ENCODE peak calls at places on chromosomes 2 and 18, in eight cellular contexts. W is transverse colon, X is lower lobe of right lung, B is tibial artery, M is Karpas-422, E is SJSA1, P is Peyer's patch, F is HepG2. A is an unnamed sample. For H3K4me1, the result is how much of the 10 kb centered on the place peaks cover.

GRCh38 chr2:120312076-120312475 is 33.9 kb upstream of the INHBB start:
- DNase-seq in W (no peak), X (no peak), B (no peak), M (no peak), E (no peak), P (no peak), F (no peak), A (no peak)

GRCh38 chr18:57789759-57790158 is 13.4 kb downstream of the ATP8B1 start:
- DNase-seq in W (no peak), X (no peak), B (no peak), M (no peak), E (no peak), P (no peak), F (no peak), A (no peak)

GRCh38 chr2:230830428-230830827 is 34.3 kb upstream of the ITM2C start:
- DNase-seq in W (no peak), X (no peak), B (no peak), M (no peak), E (no peak), P (no peak), F (no peak), A (no peak)

GRCh38 chr2:180419212-180419611 is 412.1 kb upstream of the CWC22 start:
- DNase-seq in W (no peak), X (no peak), B (no peak), M (no peak), E (no peak), P (no peak), F (no peak), A (no peak)

GRCh38 chr2:64899081-64899865 is 89.9 kb upstream of the SLC1A4 start:
- DNase-seq in W (no peak), X (no peak), B (peak), M (no peak), E (no peak), P (no peak), F (no peak), A (peak)

GRCh38 chr2:120503793-120504571 is 158.0 kb downstream of the INHBB start:
- DNase-seq in W (no peak), X (no peak), B (peak), M (no peak), E (no peak), P (no peak), F (peak), A (peak)

GRCh38 chr2:44352510-44352909 is 8.8 kb downstream of the PREPL start:
- DNase-seq in W (no peak), X (no peak), B (no peak), M (no peak), E (no peak), P (no peak), F (no peak), A (no peak)

GRCh38 chr18:28288784-28289183 is 111.9 kb upstream of the CDH2 start:
- DNase-seq in W (no peak), X (no peak), B (no peak), M (no peak), E (no peak), P (no peak), F (no peak), A (no peak)

GRCh38 chr2:201093573-201093972 is 21.8 kb downstream of the NDUFB3 start:
- DNase-seq in W (no peak), X (no peak), B (no peak), M (no peak), E (no peak), P (no peak), F (no peak), A (no peak)

GRCh38 chr2:12979066-12979465 is 262.3 kb downstream of the TRIB2 start:
- DNase-seq in W (no peak), X (no peak), B (no peak), M (no peak), E (no peak), P (no peak), F (no peak), A (no peak)

GRCh38 chr2:231138699-231139098 is 13.9 kb upstream of the HTR2B start:
- DNase-seq in W (no peak), X (no peak), B (no peak), M (no peak), E (no peak), P (no peak), F (no peak), A (no peak)

GRCh38 chr2:74043345-74044329 is 58.9 kb downstream of the TET3 start:
- DNase-seq in W (no peak), X (no peak), B (no peak), M (no peak), E (no peak), P (no peak), F (peak), A (peak)

GRCh38 chr18:3250237-3251107 is 2.9 kb downstream of the MYL12A start:
- DNase-seq in W (no peak), X (no peak), B (no peak), M (no peak), E (peak), P (no peak), F (no peak), A (peak)

DNA sequence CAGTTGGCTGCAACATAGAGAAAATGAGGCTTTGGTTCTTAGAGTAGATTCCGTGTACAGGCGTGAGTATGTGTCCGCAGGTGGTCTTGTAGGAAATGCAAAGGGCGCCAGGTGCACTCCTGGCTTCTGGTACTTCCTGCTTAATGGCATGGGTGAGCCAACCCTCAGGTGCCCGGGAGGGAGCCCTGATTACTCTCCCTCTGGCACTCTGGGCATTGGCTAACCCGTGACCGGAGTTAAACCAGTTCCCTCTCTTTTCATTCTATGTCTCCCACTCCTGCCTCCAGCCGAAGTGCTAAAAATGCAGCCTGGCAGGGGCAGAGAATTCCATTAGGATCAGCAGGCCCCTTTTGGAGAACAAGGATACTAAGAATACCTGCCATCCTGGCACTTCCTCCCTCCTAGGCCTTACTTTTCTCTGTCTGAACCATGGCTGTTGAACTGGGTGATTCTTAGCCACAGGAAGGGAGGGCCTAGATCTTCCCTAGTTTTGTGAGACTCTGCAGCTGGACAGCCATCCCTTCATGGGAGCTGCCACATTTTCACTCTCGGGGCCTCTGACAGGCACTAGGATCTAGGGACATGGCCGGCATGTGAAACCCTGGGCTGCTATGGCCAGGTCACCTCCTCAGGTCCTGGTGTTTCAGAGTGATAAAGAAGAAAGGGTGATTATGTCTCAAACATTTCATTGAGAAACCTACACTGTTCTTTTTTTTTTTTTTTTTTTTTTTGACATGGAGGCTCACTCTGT is 6.5 kb downstream of the MERTK start:
- DNase-seq in W (no peak), X (no peak), B (no peak), M (no peak), E (no peak), P (no peak), F (no peak), A (no peak)
- H3K4me1 ChIP-seq in W (under half), X (half or more), B (half or more), M (under half), E (under half), P (under half), F (half or more), A (under half)

GRCh38 chr2:7102831-7103230 is 185.6 kb downstream of the RNF144A start:
- DNase-seq in W (no peak), X (no peak), B (no peak), M (no peak), E (no peak), P (no peak), F (no peak), A (no peak)
- H3K4me1 ChIP-seq in W (under half), X (under half), B (under half), M (under half), E (under half), P (under half), F (under half), A (under half)

DNA sequence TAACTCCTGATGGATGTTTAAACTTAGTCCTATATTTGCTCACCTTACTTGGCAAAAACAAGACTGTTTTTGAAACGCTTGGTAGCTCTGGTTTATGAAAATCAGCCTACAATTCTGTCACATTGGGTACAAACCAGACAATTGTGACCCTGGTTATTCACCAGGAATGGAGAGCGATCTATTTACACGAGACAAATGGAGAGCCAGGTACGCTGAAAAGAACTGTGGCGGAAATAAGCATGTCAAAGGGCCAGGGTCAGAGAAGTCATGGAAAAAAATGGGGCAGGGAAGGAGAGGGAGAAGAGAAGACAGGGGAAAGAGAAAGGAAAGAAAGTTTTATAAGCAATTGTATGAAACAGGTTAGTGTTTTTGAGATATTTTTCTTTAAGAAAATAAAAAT is 119.5 kb upstream of the ZFP36L2 start:
- DNase-seq in W (no peak), X (no peak), B (no peak), M (no peak), E (no peak), P (no peak), F (no peak), A (no peak)
- H3K4me1 ChIP-seq in W (half or more), X (under half), B (half or more), M (under half), E (half or more), P (under half), F (under half), A (under half)

GRCh38 chr2:46942891-46943626 is 27.5 kb upstream of the MCFD2 start:
- DNase-seq in W (no peak), X (no peak), B (no peak), M (no peak), E (no peak), P (peak), F (no peak), A (no peak)
- H3K4me1 ChIP-seq in W (half or more), X (under half), B (half or more), M (half or more), E (under half), P (under half), F (half or more), A (under half)

GRCh38 chr2:172456002-172456401 is 28.6 kb downstream of the ITGA6 start:
- DNase-seq in W (peak), X (no peak), B (no peak), M (no peak), E (no peak), P (peak), F (no peak), A (peak)

GRCh38 chr2:172457606-172458005 is 30.2 kb downstream of the ITGA6 start:
- DNase-seq in W (no peak), X (no peak), B (no peak), M (no peak), E (no peak), P (no peak), F (no peak), A (no peak)

GRCh38 chr2:172461591-172462392 is 34.4 kb downstream of the ITGA6 start:
- DNase-seq in W (peak), X (peak), B (no peak), M (peak), E (peak), P (peak), F (peak), A (peak)

GRCh38 chr2:172460780-172461201 is 33.4 kb downstream of the ITGA6 start:
- DNase-seq in W (no peak), X (no peak), B (no peak), M (no peak), E (peak), P (no peak), F (no peak), A (no peak)

GRCh38 chr2:172458561-172459124 is 31.3 kb downstream of the ITGA6 start:
- DNase-seq in W (no peak), X (no peak), B (no peak), M (no peak), E (no peak), P (no peak), F (no peak), A (no peak)
- H3K4me1 ChIP-seq in W (half or more), X (half or more), B (under half), M (under half), E (half or more), P (half or more), F (half or more), A (under half)

GRCh38 chr2:146990311-146990781 is 854.5 kb upstream of the ACVR2A start:
- DNase-seq in W (no peak), X (no peak), B (no peak), M (no peak), E (no peak), P (no peak), F (no peak), A (no peak)
- H3K4me1 ChIP-seq in W (under half), X (under half), B (under half), M (under half), E (under half), P (under half), F (under half), A (under half)